ENCODE peak calls at places on chromosomes 12 and 14, in four cellular contexts. V, M, Y and W are unnamed samples.
A peak's percentile ranks its signal among the peaks of the same experiment; 100 is the strongest.

GRCh38 chr12:69052613-69053408 is 119.8 kb upstream of the CPM start:
- DNase-seq in V (peak; percentile 94), M (peak; percentile 86), Y (peak; percentile 52), W (no peak)

GRCh38 chr14:63045612-63046320 is 508 bp upstream of the KCNH5 start:
- DNase-seq in V (peak; percentile 21), M (peak; percentile 39), Y (peak; percentile 70), W (no peak)

GRCh38 chr12:56293785-56294184 is 6.3 kb downstream of the CS start:
- DNase-seq in V (no peak), M (no peak), Y (no peak), W (no peak)

GRCh38 chr12:111841236-111841749 is 735 bp upstream of the MAPKAPK5 start:
- DNase-seq in V (peak; percentile 22), M (no peak), Y (no peak), W (no peak)

GRCh38 chr14:24712909-24713308 is 78.9 kb upstream of the GZMB start:
- DNase-seq in V (no peak), M (no peak), Y (no peak), W (no peak)

GRCh38 chr12:130249376-130249775 is 87.1 kb downstream of the FZD10 start:
- DNase-seq in V (no peak), M (no peak), Y (no peak), W (no peak)

GRCh38 chr14:75522224-75522764 is at the start of gene BATF:
- DNase-seq in V (no peak), M (no peak), Y (no peak), W (peak; percentile 62)

GRCh38 chr14:101588990-101589389 is 27.7 kb downstream of the DIO3 start:
- DNase-seq in V (no peak), M (no peak), Y (no peak), W (no peak)

GRCh38 chr12:100612557-100612956 is 39.1 kb downstream of the GAS2L3 start:
- DNase-seq in V (no peak), M (no peak), Y (no peak), W (no peak)

GRCh38 chr14:96062506-96062905 is 23.3 kb downstream of the C14orf132 start:
- DNase-seq in V (no peak), M (no peak), Y (no peak), W (no peak)

GRCh38 chr12:94172973-94173372 is 24.6 kb downstream of the PLXNC1 start:
- DNase-seq in V (peak; percentile 99), M (peak; percentile 92), Y (peak; percentile 85), W (no peak)

GRCh38 chr12:57738661-57739237 is at the start of gene AGAP2:
- DNase-seq in V (no peak), M (no peak), Y (no peak), W (no peak)

GRCh38 chr12:78118036-78118435 is 287.3 kb downstream of the NAV3 start:
- DNase-seq in V (no peak), M (no peak), Y (no peak), W (no peak)

GRCh38 chr14:71918955-71919354 is 13.3 kb upstream of the RGS6 start:
- DNase-seq in V (no peak), M (no peak), Y (peak; percentile 42), W (no peak)

GRCh38 chr14:36721877-36722276 is 60.2 kb downstream of the PAX9 start:
- DNase-seq in V (no peak), M (no peak), Y (no peak), W (no peak)

GRCh38 chr12:94175763-94176660 is 27.6 kb downstream of the PLXNC1 start:
- DNase-seq in V (peak; percentile 64), M (no peak), Y (no peak), W (no peak)

GRCh38 chr14:61640158-61640833 is 55.0 kb upstream of the HIF1A start:
- DNase-seq in V (no peak), M (no peak), Y (no peak), W (no peak)

GRCh38 chr12:6532051-6532926 is 2.0 kb upstream of the GAPDH start:
- DNase-seq in V (peak; percentile 99), M (peak; percentile 98), Y (peak; percentile 91), W (peak; percentile 53)

GRCh38 chr12:93380480-93381121 is 2.9 kb downstream of the NUDT4 start:
- DNase-seq in V (peak; percentile 60), M (peak; percentile 64), Y (peak; percentile 40), W (no peak)

GRCh38 chr14:54776361-54777001 is 126.1 kb downstream of the GCH1 start:
- DNase-seq in V (peak; percentile 28), M (peak; percentile 75), Y (no peak), W (peak; percentile 38)

GRCh38 chr12:48361664-48362339 is 11.1 kb upstream of the ZNF641 start:
- DNase-seq in V (no peak), M (no peak), Y (no peak), W (no peak)

GRCh38 chr14:42428996-42429395 is 822.3 kb downstream of the LRFN5 start:
- DNase-seq in V (no peak), M (no peak), Y (no peak), W (no peak)

GRCh38 chr12:44247588-44247987 is 411.7 kb downstream of the TMEM117 start:
- DNase-seq in V (no peak), M (no peak), Y (no peak), W (no peak)

GRCh38 chr14:85542623-85543022 is 12.7 kb downstream of the FLRT2 start:
- DNase-seq in V (no peak), M (no peak), Y (no peak), W (no peak)

GRCh38 chr14:50333010-50333409 is 20.9 kb downstream of the DMAC2L start:
- DNase-seq in V (peak; percentile 95), M (peak; percentile 45), Y (no peak), W (no peak)

GRCh38 chr14:101492716-101493115 is 68.6 kb upstream of the DIO3 start:
- DNase-seq in V (no peak), M (no peak), Y (no peak), W (no peak)

GRCh38 chr14:105065280-105066228 is at the start of gene GPR132:
- DNase-seq in V (no peak), M (no peak), Y (peak; percentile 41), W (peak; percentile 82)

GRCh38 chr12:7609051-7609450 is 56.7 kb downstream of the APOBEC1 start:
- DNase-seq in V (no peak), M (no peak), Y (no peak), W (no peak)

GRCh38 chr14:57692671-57693070 is 173.2 kb downstream of the SLC35F4 start:
- DNase-seq in V (peak; percentile 78), M (peak; percentile 74), Y (peak; percentile 44), W (no peak)

GRCh38 chr14:94517248-94517640 is 8.0 kb upstream of the SERPINA12 start:
- DNase-seq in V (no peak), M (no peak), Y (no peak), W (no peak)

GRCh38 chr12:80567391-80567790 is 123.4 kb downstream of the PTPRQ start:
- DNase-seq in V (peak; percentile 81), M (peak; percentile 34), Y (peak; percentile 7), W (no peak)

GRCh38 chr14:74456684-74457083 is 30.7 kb upstream of the SYNDIG1L start:
- DNase-seq in V (no peak), M (no peak), Y (no peak), W (no peak)

GRCh38 chr12:116066381-116067230 is 210.9 kb downstream of the MED13L start:
- DNase-seq in V (peak; percentile 60), M (no peak), Y (peak; percentile 61), W (peak; percentile 42)

GRCh38 chr12:16482726-16483125 is 123.2 kb downstream of the LMO3 start:
- DNase-seq in V (peak; percentile 25), M (peak; percentile 9), Y (no peak), W (no peak)

GRCh38 chr12:26919216-26919555 is 18.6 kb downstream of the INTS13 start:
- DNase-seq in V (no peak), M (no peak), Y (no peak), W (no peak)

GRCh38 chr12:26921886-26922285 is 15.9 kb downstream of the INTS13 start:
- DNase-seq in V (no peak), M (no peak), Y (no peak), W (no peak)

GRCh38 chr12:26918321-26919215 is 19.2 kb downstream of the INTS13 start:
- DNase-seq in V (no peak), M (no peak), Y (no peak), W (no peak)
- TF ChIP-seq CTCF in V (no peak), M (no peak), Y (peak; percentile 28), W (no peak)

GRCh38 chr14:38808734-38809455 is 294.1 kb downstream of the SEC23A start:
- DNase-seq in V (no peak), M (no peak), Y (peak; percentile 55), W (no peak)
- TF ChIP-seq CTCF in V (no peak), M (no peak), Y (peak; percentile 35), W (no peak)

DNA sequence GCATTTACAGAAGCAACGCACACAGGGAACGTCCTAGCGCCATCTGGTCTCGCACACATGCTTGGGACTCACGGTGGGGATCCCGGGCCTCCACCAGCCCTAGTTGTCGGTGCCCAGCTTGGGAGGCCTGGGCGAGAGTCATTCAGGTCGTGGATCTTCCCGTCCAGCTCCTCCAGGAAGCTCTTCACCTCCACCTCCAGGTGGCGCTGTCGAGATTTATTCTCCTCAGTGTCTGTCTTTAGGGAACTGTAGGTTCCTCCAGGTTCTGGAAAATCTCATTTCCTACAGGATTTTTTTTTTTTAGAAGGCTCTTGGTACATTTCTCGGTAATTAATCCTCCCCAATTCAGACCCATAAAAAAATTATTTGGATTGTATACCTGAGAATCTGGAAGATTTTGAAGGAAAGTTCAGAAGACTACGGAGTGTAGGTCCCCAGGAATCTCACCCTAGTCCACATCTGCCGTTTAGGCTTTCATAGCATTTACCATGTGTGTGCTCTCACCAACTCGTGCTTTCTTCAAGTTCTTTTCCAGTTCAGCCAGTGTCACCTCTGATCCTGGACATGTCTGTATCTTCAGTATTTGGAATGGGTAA is 910.0 kb downstream of the TMEM121 start:
- DNase-seq in V (peak; percentile 10), M (no peak), Y (no peak), W (peak; percentile 41)
- TF ChIP-seq CTCF in V (peak; percentile 17), M (peak; percentile 23), Y (no peak), W (peak; percentile 70)

DNA sequence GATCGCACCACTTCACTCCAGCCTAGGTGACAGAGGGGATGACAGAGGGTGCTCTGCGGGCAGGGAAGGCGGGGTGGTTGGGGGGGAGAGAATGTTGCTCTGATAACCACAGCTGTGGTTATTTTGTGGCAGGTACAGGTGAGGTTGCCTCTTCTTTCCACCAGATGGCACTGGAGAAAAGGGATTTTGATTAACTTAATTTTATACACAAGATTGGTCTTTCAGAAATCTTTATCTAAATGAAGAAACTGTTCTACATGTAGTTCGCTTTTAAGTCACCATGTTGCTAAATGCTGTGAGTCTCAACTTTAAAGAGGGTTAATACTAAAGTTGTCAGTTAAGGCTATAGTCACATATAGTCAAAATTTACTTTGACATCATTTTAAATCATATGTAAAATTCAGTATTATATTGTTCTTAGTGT is 25.7 kb downstream of the FGF23 start:
- DNase-seq in V (peak; percentile 11), M (peak; percentile 4), Y (peak; percentile 31), W (no peak)
- TF ChIP-seq CTCF in V (peak; percentile 28), M (peak; percentile 49), Y (peak; percentile 35), W (no peak)

GRCh38 chr14:35367056-35367372 is 37.5 kb downstream of the NFKBIA start:
- DNase-seq in V (no peak), M (no peak), Y (no peak), W (no peak)
- TF ChIP-seq CTCF in V (no peak), M (no peak), Y (no peak), W (no peak)